ENCODE peak calls at places on chromosomes 3 and 15, in five cellular contexts. T is Caki2, B is stomach, P is activated gamma-delta T cell treated with Interleukin-2 at 50 U/mL for 16 hours, R is M059J. K is an unnamed sample.
A peak's percentile ranks its signal among the peaks of the same experiment; 100 is the strongest.

GRCh38 chr3:138125548-138126221 is 6.5 kb downstream of the A4GNT start:
- DNase-seq in P (no peak), T (peak; percentile 21), B (no peak), R (peak; percentile 70), K (peak; percentile 33)

GRCh38 chr3:75737831-75738493 is 47.4 kb downstream of the ZNF717 start:
- DNase-seq in T (peak; percentile 52), P (no peak), R (peak; percentile 1), B (no peak), K (no peak)

GRCh38 chr3:98971183-98971681 is 69.7 kb upstream of the DCBLD2 start:
- DNase-seq in T (peak; percentile 87), R (peak; percentile 97), B (no peak), P (no peak), K (no peak)

GRCh38 chr3:177111541-177111949 is 85.7 kb downstream of the TBL1XR1 start:
- DNase-seq in P (no peak), B (no peak), R (no peak), T (peak; percentile 46), K (no peak)

GRCh38 chr15:98017150-98017964 is 56.9 kb downstream of the ARRDC4 start:
- DNase-seq in P (no peak), T (no peak), R (no peak), B (no peak), K (no peak)

GRCh38 chr3:20837676-20838302 is 651.8 kb upstream of the SGO1 start:
- DNase-seq in T (no peak), P (no peak), R (no peak), B (peak; percentile 36), K (no peak)

GRCh38 chr3:129673012-129673411 is 66.5 kb upstream of the PLXND1 start:
- DNase-seq in T (no peak), R (no peak), B (no peak), P (no peak), K (no peak)

GRCh38 chr15:52180196-52180835 is 10.9 kb downstream of the GNB5 start:
- DNase-seq in B (no peak), T (no peak), R (no peak), P (peak; percentile 44), K (peak; percentile 61)

GRCh38 chr3:138249636-138250035 is 62.5 kb downstream of the ARMC8 start:
- DNase-seq in R (peak; percentile 52), T (no peak), B (no peak), P (no peak), K (no peak)

GRCh38 chr3:32510075-32510724 is 7.5 kb upstream of the CMTM6 start:
- DNase-seq in P (peak; percentile 67), B (peak; percentile 62), T (peak; percentile 46), R (peak; percentile 66), K (no peak)

GRCh38 chr3:1535361-1535760 is 442.5 kb downstream of the CNTN6 start:
- DNase-seq in B (no peak), R (no peak), P (no peak), T (no peak), K (no peak)

GRCh38 chr15:49830411-49830810 is 209.6 kb downstream of the DTWD1 start:
- DNase-seq in T (no peak), R (no peak), B (no peak), P (no peak), K (no peak)

GRCh38 chr15:78047631-78048409 is 29.7 kb downstream of the TBC1D2B start:
- DNase-seq in B (no peak), R (peak; percentile 64), P (peak; percentile 40), T (no peak), K (peak; percentile 74)

GRCh38 chr15:57146394-57147140 is 228.1 kb downstream of the TCF12 start:
- DNase-seq in R (peak; percentile 48), B (no peak), P (no peak), T (peak; percentile 32), K (no peak)

GRCh38 chr3:11150256-11150655 is 4.0 kb upstream of the HRH1 start:
- DNase-seq in P (no peak), R (no peak), B (no peak), T (no peak), K (no peak)

GRCh38 chr15:32956006-32956405 is 238.2 kb downstream of the GREM1 start:
- DNase-seq in P (no peak), R (peak; percentile 68), B (no peak), T (peak; percentile 52), K (no peak)

GRCh38 chr3:56940989-56941388 is 119.5 kb upstream of the SPATA12 start:
- DNase-seq in T (no peak), R (no peak), B (no peak), P (no peak), K (no peak)

K was measured in upper lobe of left lung.